ENCODE peak calls at places on chromosomes 11 and 22, in ten cellular contexts. J is upper lobe of left lung, W is GM12891, B is HCT116, O is K562, R is sigmoid colon, S is Panc1, M is stomach, Y is SK-N-SH, T is transverse colon. L is an unnamed sample.

GRCh38 chr11:35752115-35752514 is 89.5 kb downstream of the TRIM44 start:
- DNase-seq in J (no peak), W (no peak), B (no peak), O (no peak), R (no peak), S (no peak), M (no peak), Y (no peak), T (no peak), L (no peak)

GRCh38 chr22:43731986-43732385 is 80.1 kb downstream of the EFCAB6 start:
- DNase-seq in J (no peak), W (no peak), B (no peak), O (no peak), R (no peak), S (no peak), M (no peak), Y (no peak), T (no peak), L (no peak)

GRCh38 chr11:33377100-33377851 is 120.1 kb downstream of the HIPK3 start:
- DNase-seq in J (no peak), W (no peak), B (no peak), O (no peak), R (no peak), S (no peak), M (no peak), Y (no peak), T (no peak), L (no peak)

GRCh38 chr22:19543970-19544708 is 19.9 kb upstream of the CLDN5 start:
- DNase-seq in J (peak), W (no peak), B (no peak), O (peak), R (no peak), S (no peak), M (peak), Y (peak), T (peak), L (no peak)

GRCh38 chr11:18974192-18974591 is 35.0 kb upstream of the MRGPRX1 start:
- DNase-seq in J (no peak), W (no peak), B (no peak), O (no peak), R (no peak), S (no peak), M (no peak), Y (no peak), T (no peak), L (no peak)

GRCh38 chr11:64876226-64876750 is 2.1 kb downstream of the EHD1 start:
- DNase-seq in J (no peak), W (no peak), B (no peak), O (no peak), R (no peak), S (no peak), M (no peak), Y (no peak), T (no peak), L (no peak)

GRCh38 chr11:36333897-36334296 is 37.8 kb downstream of the PRR5L start:
- DNase-seq in J (no peak), W (no peak), B (peak), O (peak), R (no peak), S (no peak), M (no peak), Y (peak), T (no peak), L (peak)

GRCh38 chr11:46381046-46381835 is at the start of gene MDK:
- DNase-seq in J (no peak), W (no peak), B (no peak), O (peak), R (peak), S (no peak), M (peak), Y (peak), T (peak), L (no peak)

GRCh38 chr11:68037481-68038225 is 1.2 kb upstream of the TCIRG1 start:
- DNase-seq in J (no peak), W (no peak), B (no peak), O (no peak), R (peak), S (no peak), M (peak), Y (no peak), T (no peak), L (no peak)

GRCh38 chr11:34044664-34045485 is 6.7 kb upstream of the CAPRIN1 start:
- DNase-seq in J (peak), W (no peak), B (peak), O (peak), R (no peak), S (peak), M (no peak), Y (no peak), T (no peak), L (no peak)

DNA sequence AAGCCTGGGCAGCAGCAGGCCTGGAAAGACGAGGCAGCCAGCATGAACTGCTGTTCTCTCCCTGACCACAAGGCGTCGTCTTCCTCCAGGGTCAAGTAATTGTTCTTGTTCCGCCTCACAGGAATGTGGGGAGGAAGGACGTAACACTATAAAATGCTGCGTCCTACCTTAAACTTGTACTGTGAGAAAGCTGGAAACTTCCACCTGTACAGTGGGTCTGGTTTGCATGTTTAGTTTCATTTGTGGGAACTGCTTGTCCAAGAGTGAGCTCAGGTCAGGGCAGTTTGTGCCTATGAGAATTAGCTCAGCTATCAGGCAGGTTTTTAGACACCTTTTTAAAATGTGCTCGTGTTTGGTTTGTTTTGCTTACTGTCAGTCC is 55.2 kb downstream of the PANX1 start:
- DNase-seq in J (peak), W (peak), B (peak), O (peak), R (peak), S (peak), M (peak), Y (peak), T (peak), L (peak)
- TF ChIP-seq POLR2AphosphoS5 in J (no peak), W (no peak), B (no peak), O (no peak), R (no peak), S (no peak), M (no peak), Y (no peak), T (no peak), L (no peak)

GRCh38 chr11:60925685-60926267 is 1.5 kb downstream of the TMEM132A start:
- DNase-seq in J (no peak), W (no peak), B (no peak), O (no peak), R (no peak), S (no peak), M (no peak), Y (peak), T (no peak), L (no peak)

GRCh38 chr11:60923800-60924109 is 505 bp upstream of the TMEM132A start:
- DNase-seq in J (no peak), W (no peak), B (no peak), O (no peak), R (no peak), S (no peak), M (no peak), Y (no peak), T (no peak), L (no peak)

GRCh38 chr11:60924110-60924905 is at the start of gene TMEM132A:
- DNase-seq in J (peak), W (peak), B (peak), O (peak), R (no peak), S (no peak), M (peak), Y (peak), T (peak), L (no peak)

GRCh38 chr11:60926500-60926899 is 2.2 kb downstream of the TMEM132A start:
- DNase-seq in J (no peak), W (no peak), B (no peak), O (no peak), R (no peak), S (no peak), M (no peak), Y (peak), T (no peak), L (no peak)

GRCh38 chr11:60924906-60925684 is 835 bp downstream of the TMEM132A start:
- DNase-seq in J (no peak), W (no peak), B (no peak), O (no peak), R (no peak), S (no peak), M (no peak), Y (peak), T (no peak), L (no peak)
- TF ChIP-seq POLR2AphosphoS5 in J (no peak), W (no peak), B (no peak), O (no peak), R (no peak), S (no peak), M (no peak), Y (no peak), T (no peak), L (no peak)

GRCh38 chr11:113664069-113664980 is 41.8 kb downstream of the TMPRSS5 start:
- DNase-seq in J (no peak), W (no peak), B (peak), O (peak), R (no peak), S (no peak), M (no peak), Y (no peak), T (no peak), L (no peak)
- TF ChIP-seq POLR2AphosphoS5 in J (no peak), W (no peak), B (no peak), O (no peak), R (no peak), S (no peak), M (no peak), Y (no peak), T (no peak), L (no peak)

GRCh38 chr11:8713760-8714159 is 31.2 kb downstream of the RPL27A start:
- DNase-seq in J (no peak), W (no peak), B (no peak), O (no peak), R (no peak), S (no peak), M (no peak), Y (no peak), T (no peak), L (no peak)
- TF ChIP-seq POLR2AphosphoS5 in J (no peak), W (no peak), B (no peak), O (no peak), R (no peak), S (no peak), M (no peak), Y (no peak), T (no peak), L (no peak)

GRCh38 chr22:26642465-26643367 is 14.7 kb upstream of the MIAT start:
- DNase-seq in J (peak), W (no peak), B (no peak), O (peak), R (no peak), S (no peak), M (peak), Y (no peak), T (peak), L (no peak)
- TF ChIP-seq POLR2AphosphoS5 in J (peak), W (no peak), B (no peak), O (no peak), R (no peak), S (no peak), M (no peak), Y (no peak), T (no peak), L (no peak)

GRCh38 chr11:16041207-16041606 is 315.1 kb downstream of the SOX6 start:
- DNase-seq in J (no peak), W (no peak), B (no peak), O (no peak), R (no peak), S (no peak), M (no peak), Y (no peak), T (no peak), L (no peak)
- TF ChIP-seq POLR2AphosphoS5 in J (no peak), W (no peak), B (no peak), O (no peak), R (no peak), S (no peak), M (no peak), Y (no peak), T (no peak), L (no peak)

GRCh38 chr11:10561043-10561818 is 7.2 kb downstream of the LYVE1 start:
- DNase-seq in J (no peak), W (no peak), B (no peak), O (no peak), R (no peak), S (peak), M (no peak), Y (no peak), T (no peak), L (no peak)
- TF ChIP-seq POLR2AphosphoS5 in J (no peak), W (no peak), B (peak), O (no peak), R (no peak), S (no peak), M (no peak), Y (no peak), T (no peak), L (no peak)

DNA sequence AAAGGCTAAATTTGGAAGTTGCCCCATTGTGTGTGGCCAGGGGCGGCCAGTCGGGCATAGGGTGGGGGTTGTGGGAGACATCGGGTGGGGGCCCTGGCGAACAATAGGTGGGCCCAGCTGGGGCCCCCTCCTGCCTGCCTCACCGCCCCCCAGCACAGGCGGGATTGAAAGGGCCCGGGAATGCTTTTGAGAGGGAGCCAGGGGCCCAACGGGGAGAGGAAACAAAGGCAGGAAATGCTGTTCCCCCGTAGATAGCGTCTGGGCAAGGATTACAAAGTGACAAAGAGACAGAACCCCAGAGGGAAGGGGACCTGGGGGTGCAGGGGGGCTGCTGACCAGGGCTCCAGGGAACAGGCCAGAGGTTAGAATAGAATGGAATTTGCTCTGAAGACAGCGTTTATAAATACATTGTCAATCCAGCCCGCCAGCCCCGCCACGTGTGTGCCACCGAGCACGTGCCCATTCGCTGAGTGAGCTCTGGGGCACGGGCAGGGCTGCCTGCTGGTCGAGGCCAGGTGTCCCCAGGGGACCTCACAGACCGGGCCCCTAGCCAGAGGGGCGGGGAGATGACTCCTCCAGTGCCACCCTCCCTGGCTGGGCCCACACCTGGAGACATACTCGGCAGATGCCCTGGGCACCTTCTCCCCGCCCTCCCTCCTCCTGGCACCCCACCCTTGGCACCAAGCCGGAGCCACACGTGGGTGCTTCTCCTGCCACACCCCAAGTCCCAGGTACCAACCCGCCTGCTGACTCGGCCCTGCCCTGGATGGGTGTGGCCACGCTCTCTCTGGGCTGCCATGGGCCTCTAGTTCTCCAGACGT is 9.7 kb downstream of the PDGFB start:
- DNase-seq in J (peak), W (no peak), B (no peak), O (no peak), R (no peak), S (no peak), M (peak), Y (no peak), T (peak), L (no peak)
- TF ChIP-seq POLR2AphosphoS5 in J (peak), W (no peak), B (no peak), O (no peak), R (no peak), S (no peak), M (no peak), Y (no peak), T (no peak), L (no peak)

DNA sequence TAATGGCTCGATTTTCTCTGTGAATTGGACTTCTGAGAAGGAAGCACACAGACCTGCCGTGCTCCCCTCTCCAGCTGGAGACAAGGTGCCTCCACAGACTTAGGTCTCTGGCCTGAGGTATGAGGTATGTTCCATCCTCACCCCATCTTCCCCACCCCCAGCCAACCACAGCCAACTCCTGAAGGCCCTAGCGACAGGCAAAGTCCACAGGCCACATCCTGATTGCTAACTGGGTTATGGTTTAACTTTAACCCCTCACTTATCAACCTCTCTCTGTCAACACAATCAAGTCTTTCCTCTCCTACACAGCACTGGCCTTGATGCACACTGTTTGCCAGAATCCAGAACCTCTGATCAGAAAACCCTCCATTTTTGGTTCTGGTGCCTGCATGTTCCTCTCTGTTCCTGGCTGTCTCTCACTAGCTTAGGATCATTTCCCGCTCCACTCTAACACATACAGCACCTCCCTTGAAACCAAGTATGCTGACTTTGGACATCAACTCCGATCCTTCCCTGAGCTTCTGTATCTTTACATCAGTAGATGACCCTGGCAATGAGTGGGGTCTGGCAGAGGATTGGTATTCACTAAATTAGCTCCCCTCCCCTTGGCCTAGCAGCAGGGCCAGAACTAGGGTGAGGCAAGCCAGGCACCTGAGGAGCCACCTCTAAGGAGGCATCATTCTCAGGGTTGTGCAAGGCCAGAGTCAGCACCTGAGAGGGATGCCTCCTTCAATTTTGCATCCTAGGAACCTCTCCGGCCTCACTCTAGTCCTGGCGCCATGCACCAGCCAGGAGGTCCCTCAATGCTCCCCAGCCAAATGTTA is 22.0 kb downstream of the JAML start:
- DNase-seq in J (no peak), W (no peak), B (no peak), O (no peak), R (no peak), S (no peak), M (peak), Y (no peak), T (peak), L (no peak)
- TF ChIP-seq POLR2AphosphoS5 in J (peak), W (no peak), B (no peak), O (no peak), R (no peak), S (no peak), M (peak), Y (no peak), T (peak), L (no peak)